ENCODE peak calls at places on chromosomes 3 and 15, in seven cellular contexts. A, J, P, G, T, R and S are unnamed samples.

GRCh38 chr3:148006508-148006907 is 597.3 kb downstream of the ZIC1 start:
- DNase-seq in A (no peak), J (peak; percentile 36), P (no peak), G (no peak), T (no peak), R (peak; percentile 11), S (no peak)

GRCh38 chr15:63352808-63353207 is 28.8 kb downstream of the CA12 start:
- DNase-seq in A (no peak), J (no peak), P (no peak), G (no peak), T (no peak), R (no peak), S (no peak)

GRCh38 chr3:63141-63845 is 133.3 kb upstream of the CHL1 start:
- DNase-seq in A (no peak), J (no peak), P (no peak), G (no peak), T (no peak), R (no peak), S (no peak)

GRCh38 chr15:46456431-46456830 is 821.6 kb downstream of the SQOR start:
- DNase-seq in A (no peak), J (no peak), P (no peak), G (no peak), T (no peak), R (no peak), S (no peak)

GRCh38 chr3:133663569-133664313 is 2.0 kb upstream of the TOPBP1 start:
- DNase-seq in A (no peak), J (peak; percentile 10), P (no peak), G (no peak), T (no peak), R (peak; percentile 83), S (no peak)

GRCh38 chr3:5016218-5017161 is 37.3 kb downstream of the BHLHE40 start:
- DNase-seq in A (no peak), J (no peak), P (peak; percentile 38), G (peak; percentile 91), T (peak; percentile 73), R (no peak), S (no peak)

GRCh38 chr15:75130597-75131268 is 70.9 kb upstream of the C15orf39 start:
- DNase-seq in A (peak; percentile 5), J (no peak), P (no peak), G (peak; percentile 28), T (no peak), R (no peak), S (no peak)

GRCh38 chr15:73605759-73606423 is 27.3 kb downstream of the NPTN start:
- DNase-seq in A (no peak), J (no peak), P (no peak), G (no peak), T (no peak), R (no peak), S (no peak)

GRCh38 chr3:167032267-167032876 is 347.7 kb downstream of the ZBBX start:
- DNase-seq in A (no peak), J (peak; percentile 22), P (no peak), G (no peak), T (no peak), R (peak; percentile 76), S (no peak)

GRCh38 chr15:96312641-96313335 is 17.7 kb upstream of the NR2F2 start:
- DNase-seq in A (no peak), J (no peak), P (no peak), G (no peak), T (no peak), R (no peak), S (no peak)

GRCh38 chr3:40524571-40525285 is at the start of gene ZNF621:
- DNase-seq in A (peak; percentile 97), J (peak; percentile 53), P (peak; percentile 70), G (peak; percentile 98), T (peak; percentile 94), R (peak; percentile 95), S (peak; percentile 97)

GRCh38 chr15:32671339-32672325 is 30.1 kb downstream of the SCG5 start:
- DNase-seq in A (no peak), J (no peak), P (no peak), G (no peak), T (no peak), R (no peak), S (no peak)

GRCh38 chr15:29835301-29835700 is 13.0 kb upstream of the TJP1 start:
- DNase-seq in A (no peak), J (no peak), P (no peak), G (no peak), T (no peak), R (no peak), S (no peak)

GRCh38 chr3:64260391-64260790 is 35.1 kb upstream of the PRICKLE2 start:
- DNase-seq in A (no peak), J (no peak), P (no peak), G (no peak), T (no peak), R (no peak), S (no peak)

GRCh38 chr15:59306520-59307163 is 66.0 kb downstream of the MYO1E start:
- DNase-seq in A (no peak), J (peak; percentile 98), P (no peak), G (peak; percentile 39), T (no peak), R (no peak), S (no peak)

GRCh38 chr3:189534546-189534945 is 96.6 kb upstream of the TP63 start:
- DNase-seq in A (no peak), J (no peak), P (no peak), G (no peak), T (no peak), R (no peak), S (no peak)

GRCh38 chr15:54026258-54026657 is 48.0 kb downstream of the UNC13C start:
- DNase-seq in A (no peak), J (no peak), P (no peak), G (no peak), T (no peak), R (no peak), S (no peak)

GRCh38 chr15:87348746-87349145 is 907.8 kb downstream of the NTRK3 start:
- DNase-seq in A (no peak), J (no peak), P (no peak), G (no peak), T (no peak), R (no peak), S (no peak)

GRCh38 chr15:37112171-37112570 is 11.8 kb upstream of the MEIS2 start:
- DNase-seq in A (no peak), J (no peak), P (no peak), G (no peak), T (no peak), R (no peak), S (no peak)

GRCh38 chr15:37109151-37109912 is 9.0 kb upstream of the MEIS2 start:
- DNase-seq in A (no peak), J (no peak), P (no peak), G (no peak), T (no peak), R (peak; percentile 72), S (no peak)

GRCh38 chr15:37109952-37110630 is 9.7 kb upstream of the MEIS2 start:
- DNase-seq in A (no peak), J (no peak), P (no peak), G (peak; percentile 86), T (peak; percentile 69), R (peak; percentile 75), S (peak; percentile 88)

GRCh38 chr15:37112963-37113362 is 12.6 kb upstream of the MEIS2 start:
- DNase-seq in A (no peak), J (no peak), P (no peak), G (no peak), T (no peak), R (no peak), S (no peak)

GRCh38 chr15:37111427-37111717 is 11.0 kb upstream of the MEIS2 start:
- DNase-seq in A (no peak), J (no peak), P (no peak), G (no peak), T (no peak), R (no peak), S (no peak)
- H3K4me3 ChIP-seq in A (peak overlapping the region; percentile 50), J (no peak overlapping the region), P (no peak overlapping the region), G (no peak overlapping the region), T (no peak overlapping the region), R (no peak overlapping the region), S (no peak overlapping the region)

GRCh38 chr15:48643776-48644497 is 1.6 kb downstream of the FBN1 start:
- DNase-seq in A (no peak), J (no peak), P (no peak), G (no peak), T (no peak), R (peak; percentile 30), S (no peak)
- H3K4me3 ChIP-seq in A (peak overlapping the region; percentile 62), J (peak overlapping the region; percentile 70), P (no peak overlapping the region), G (peak overlapping the region; percentile 51), T (peak overlapping the region; percentile 58), R (peak overlapping the region; percentile 63), S (peak overlapping the region; percentile 79)

DNA sequence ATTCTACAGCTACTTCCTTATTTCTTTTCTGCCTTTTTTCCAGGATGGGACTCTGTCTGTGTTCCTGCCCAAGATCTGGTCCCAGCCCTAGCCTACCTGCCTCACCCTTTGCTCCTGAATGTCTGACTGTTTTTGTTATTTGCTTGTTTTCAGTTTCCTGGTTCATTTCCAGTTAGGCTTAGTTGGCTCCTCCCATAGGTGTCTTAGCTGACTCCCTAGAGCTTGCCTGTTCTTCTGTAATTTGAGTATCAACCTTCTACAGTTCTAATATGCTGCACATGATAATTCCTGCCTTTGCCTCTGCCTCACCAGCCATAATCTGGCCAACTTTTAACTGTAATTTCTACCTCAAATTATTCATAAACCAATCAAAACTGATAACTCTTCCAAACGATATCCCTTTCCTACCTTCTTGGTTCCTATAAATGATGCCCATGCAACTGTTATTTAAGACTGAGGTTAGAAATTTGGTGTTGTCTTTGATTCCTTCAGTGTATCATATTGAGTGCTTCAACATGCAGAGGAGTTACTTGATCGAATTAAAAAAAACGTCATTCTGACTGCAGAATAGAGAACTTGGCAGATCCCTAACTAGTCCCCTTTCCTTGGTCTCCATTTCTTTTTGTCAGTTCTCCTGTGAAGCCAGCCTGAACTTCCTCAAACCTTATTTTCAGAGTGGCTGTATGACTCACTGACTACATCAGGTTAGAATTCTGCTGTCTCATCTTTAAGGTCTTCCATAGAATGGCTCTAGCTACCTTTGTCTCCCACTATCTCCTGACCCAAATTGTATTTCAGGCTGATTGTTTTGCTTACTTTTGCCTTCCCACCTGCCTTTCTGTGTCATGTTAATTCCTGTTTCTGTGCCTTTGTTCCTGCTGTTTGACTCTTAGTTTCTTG is 8.4 kb downstream of the GOLM2 start:
- DNase-seq in A (no peak), J (peak; percentile 30), P (no peak), G (no peak), T (no peak), R (no peak), S (peak; percentile 32)
- H3K4me3 ChIP-seq in A (no peak overlapping the region), J (no peak overlapping the region), P (no peak overlapping the region), G (no peak overlapping the region), T (no peak overlapping the region), R (no peak overlapping the region), S (no peak overlapping the region)

DNA sequence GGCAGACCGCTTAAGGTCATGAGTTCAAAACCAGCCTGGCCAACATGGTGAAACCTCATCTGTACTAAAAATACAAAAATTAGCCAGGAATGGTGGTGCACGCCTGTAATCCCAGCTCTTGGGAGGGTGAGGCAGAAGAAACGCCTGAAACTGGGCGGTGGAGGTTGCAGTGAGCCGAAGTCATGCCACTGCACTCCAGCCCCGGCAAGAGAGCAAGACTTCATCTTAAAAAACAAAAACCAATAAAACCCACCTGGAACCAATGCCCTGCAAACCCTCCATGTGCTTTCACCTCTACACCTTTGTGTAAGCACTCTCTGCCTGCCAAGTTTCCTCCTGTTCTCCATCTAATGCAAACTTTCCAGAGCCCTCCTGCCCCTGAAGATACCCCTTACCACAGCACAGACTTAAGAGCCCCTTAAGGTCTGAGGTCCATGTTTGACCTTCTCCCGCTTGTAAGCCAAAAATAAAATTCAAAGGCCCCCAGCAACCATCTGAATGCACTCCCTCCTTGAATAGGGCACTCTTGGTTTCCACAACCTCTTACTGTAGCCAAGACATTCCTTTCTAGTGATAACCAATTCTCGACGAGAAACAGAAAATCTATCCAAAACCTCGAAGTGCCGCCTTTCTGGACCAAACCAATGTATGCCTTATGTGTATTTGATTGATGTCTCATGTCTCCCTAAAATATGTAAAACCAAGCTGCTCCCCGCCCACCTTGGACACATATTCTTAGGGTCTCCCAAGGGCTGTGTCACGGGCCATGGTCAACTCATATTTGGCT is 3.0 kb downstream of the RPL32 start:
- DNase-seq in A (no peak), J (no peak), P (no peak), G (no peak), T (no peak), R (no peak), S (no peak)
- H3K4me3 ChIP-seq in A (no peak overlapping the region), J (no peak overlapping the region), P (no peak overlapping the region), G (no peak overlapping the region), T (no peak overlapping the region), R (peak overlapping the region; percentile 86), S (no peak overlapping the region)